ENCODE peak calls at places on chromosomes 4 and X, in five cellular contexts. D, H, L, O and W are unnamed samples.

GRCh38 chr4:57098945-57099344 is 11.2 kb downstream of the IGFBP7 start:
- DNase-seq in D (no peak), H (no peak), O (no peak), L (no peak), W (peak)

GRCh38 chr4:164807611-164808010 is 53.7 kb downstream of the SMIM31 start:
- DNase-seq in D (peak), L (no peak), O (no peak), H (no peak), W (no peak)

GRCh38 chr4:127997534-127998388 is 32.6 kb downstream of the ABHD18 start:
- DNase-seq in L (no peak), H (no peak), D (no peak), O (peak), W (no peak)

GRCh38 chr4:100936676-100937390 is 410.5 kb downstream of the PPP3CA start:
- DNase-seq in D (no peak), H (no peak), L (no peak), O (no peak), W (no peak)

GRCh38 chrX:101485212-101486064 is at the start of gene ARMCX4:
- DNase-seq in H (peak), O (peak), D (peak), L (peak), W (peak)

GRCh38 chrX:97363843-97364242 is 480.1 kb downstream of the RPA4 start:
- DNase-seq in H (no peak), L (no peak), D (no peak), O (no peak), W (no peak)

GRCh38 chrX:118271770-118272169 is 74.1 kb upstream of the WDR44 start:
- DNase-seq in H (no peak), D (peak), L (no peak), O (no peak), W (no peak)

GRCh38 chr4:185523862-185524261 is 11.4 kb downstream of the PDLIM3 start:
- DNase-seq in D (no peak), H (no peak), O (no peak), L (no peak), W (no peak)

GRCh38 chrX:72461766-72462165 is 110.9 kb downstream of the HDAC8 start:
- DNase-seq in L (no peak), O (no peak), H (no peak), D (no peak), W (no peak)

GRCh38 chrX:10278716-10279115 is 121.9 kb downstream of the CLCN4 start:
- DNase-seq in L (no peak), H (no peak), D (no peak), O (no peak), W (no peak)

GRCh38 chr4:144090744-144091143 is 49.8 kb downstream of the GYPA start:
- DNase-seq in O (no peak), L (no peak), D (no peak), H (no peak), W (no peak)

GRCh38 chrX:149950681-149951080 is 12.4 kb upstream of the EOLA2 start:
- DNase-seq in H (no peak), L (no peak), O (no peak), D (peak), W (peak)

GRCh38 chr4:100486496-100486895 is 31.3 kb downstream of the EMCN start:
- DNase-seq in D (no peak), O (no peak), H (peak), L (no peak), W (no peak)

GRCh38 chr4:42845586-42845985 is 46.9 kb upstream of the GRXCR1 start:
- DNase-seq in O (no peak), H (no peak), L (no peak), D (no peak), W (no peak)

GRCh38 chrX:30483996-30484395 is 93.6 kb downstream of the TASL start:
- DNase-seq in D (no peak), O (no peak), L (no peak), H (no peak), W (no peak)

GRCh38 chr4:21134994-21135393 is 434.7 kb downstream of the PACRGL start:
- DNase-seq in H (no peak), L (no peak), D (no peak), O (no peak), W (no peak)

GRCh38 chrX:55210931-55211677 is 9.0 kb upstream of the PAGE5 start:
- DNase-seq in L (no peak), D (no peak), H (no peak), O (no peak), W (no peak)

GRCh38 chrX:138031715-138032114 is 465.8 kb downstream of the ZIC3 start:
- DNase-seq in D (no peak), O (no peak), L (no peak), H (no peak), W (no peak)

GRCh38 chrX:44439242-44439641 is 95.8 kb upstream of the EFHC2 start:
- DNase-seq in D (no peak), H (no peak), L (no peak), O (no peak), W (no peak)

GRCh38 chrX:152897216-152898144 is at the start of gene ZNF185:
- DNase-seq in O (no peak), H (peak), D (no peak), L (no peak), W (no peak)
- H3K4me3 ChIP-seq in O (no peak), H (no peak), D (peak), L (peak), W (peak)

DNA sequence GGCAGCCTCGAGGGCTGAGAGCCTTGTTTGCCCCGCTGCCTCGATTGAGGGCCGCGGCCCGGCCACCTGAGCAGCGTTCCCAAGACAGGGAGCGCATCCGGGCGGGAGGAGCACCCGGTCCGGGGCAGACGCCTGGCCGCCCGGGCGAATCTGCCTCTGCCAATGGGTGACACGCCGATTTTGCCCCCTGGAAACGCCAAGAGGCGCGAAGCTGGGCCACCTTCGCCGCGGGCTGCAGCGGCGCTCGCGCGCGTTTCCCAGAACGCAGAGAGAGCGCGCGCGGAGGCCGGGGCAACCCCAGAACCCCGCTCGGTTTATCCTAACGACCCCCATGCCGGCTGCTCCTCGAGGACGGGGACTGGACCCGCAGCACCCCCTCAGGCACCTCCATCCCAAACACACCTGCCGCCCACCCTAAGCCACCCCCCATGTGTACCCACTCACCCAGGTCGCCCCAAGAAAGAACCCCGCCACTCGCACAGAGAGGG is 576 bp downstream of the MAP7D2 start:
- DNase-seq in D (no peak), O (no peak), L (no peak), H (peak), W (no peak)
- H3K4me3 ChIP-seq in D (peak), O (no peak), L (peak), H (peak), W (peak)

GRCh38 chrX:25010784-25011588 is 4.8 kb downstream of the ARX start:
- DNase-seq in H (no peak), O (no peak), D (no peak), L (no peak), W (no peak)

GRCh38 chrX:25013593-25014365 is 2.0 kb downstream of the ARX start:
- DNase-seq in H (no peak), L (no peak), O (no peak), D (no peak), W (no peak)

GRCh38 chrX:25012433-25012735 is 3.4 kb downstream of the ARX start:
- DNase-seq in H (no peak), O (no peak), D (no peak), L (peak), W (no peak)

GRCh38 chrX:25012793-25013592 is 2.8 kb downstream of the ARX start:
- DNase-seq in O (peak), H (no peak), L (peak), D (no peak), W (no peak)

GRCh38 chrX:25011589-25012432 is 4.0 kb downstream of the ARX start:
- DNase-seq in L (no peak), O (no peak), D (no peak), H (no peak), W (no peak)
- H3K4me3 ChIP-seq in L (peak), O (no peak), D (no peak), H (no peak), W (no peak)

GRCh38 chr4:123479944-123480343 is 83.3 kb downstream of the SPRY1 start:
- DNase-seq in L (no peak), O (no peak), H (no peak), D (no peak), W (no peak)
- H3K4me3 ChIP-seq in L (no peak), O (no peak), H (no peak), D (no peak), W (no peak)

GRCh38 chr4:119025916-119026661 is 109.5 kb upstream of the MYOZ2 start:
- DNase-seq in H (no peak), D (peak), L (peak), O (no peak), W (peak)
- H3K4me3 ChIP-seq in H (peak), D (no peak), L (peak), O (no peak), W (peak)

GRCh38 chr4:4413373-4413725 is 26.4 kb downstream of the NSG1 start:
- DNase-seq in H (no peak), L (no peak), D (no peak), O (no peak), W (no peak)
- H3K4me3 ChIP-seq in H (no peak), L (no peak), D (no peak), O (no peak), W (no peak)

DNA sequence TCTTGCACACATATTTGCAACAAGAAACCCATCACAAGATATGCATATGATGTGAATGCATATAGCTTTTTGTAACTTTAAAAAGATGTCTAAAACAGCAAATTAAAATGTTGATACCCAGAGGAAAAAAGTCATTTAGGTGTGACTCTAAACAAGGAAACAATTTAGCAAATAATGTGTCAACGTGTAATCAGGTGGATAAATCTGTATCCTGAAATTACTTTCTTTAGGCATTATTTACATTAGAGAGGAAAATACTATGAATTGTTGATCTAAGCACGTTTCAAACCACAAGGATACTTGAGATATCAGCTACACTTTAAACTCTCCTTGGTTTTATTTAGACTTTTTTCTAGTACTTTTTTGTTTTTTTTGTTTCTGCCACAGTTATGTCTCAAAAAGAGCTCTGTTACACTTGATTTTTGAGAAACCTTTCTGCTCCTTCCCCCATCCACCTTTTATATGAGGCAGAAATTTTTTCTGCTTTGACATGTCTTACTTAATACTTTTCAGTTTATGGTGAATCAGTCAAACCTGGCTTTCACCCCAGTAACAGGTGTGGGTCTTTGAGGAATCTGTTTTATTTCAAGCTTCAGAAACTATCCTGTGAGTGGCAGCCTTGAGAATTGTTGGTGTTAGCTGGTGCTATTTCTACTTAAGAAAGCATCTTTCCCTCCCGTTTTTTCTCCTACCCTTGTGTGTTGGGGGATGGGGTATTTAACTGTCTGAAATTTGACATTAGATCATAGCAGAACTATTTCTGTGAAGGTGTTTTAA is 1.9 kb downstream of the NPNT start:
- DNase-seq in L (no peak), D (no peak), O (peak), H (no peak), W (no peak)
- H3K4me3 ChIP-seq in L (peak), D (no peak), O (peak), H (peak), W (no peak)